ENCODE peak calls at places on chromosomes 16 and 17, in seven cellular contexts. P is gastrocnemius medialis; G is pancreas; T is endothelial cell of umbilical vein; R is CD4-positive, alpha-beta T cell; L is IMR-90; E is tibial artery. C is an unnamed sample. For H3K9me3, the result is how much of the 10 kb centered on the place peaks cover.

GRCh38 chr16:9098377-9099090 is 7.1 kb downstream of the HAPSTR1 start:
- DNase-seq in P (no peak), G (no peak), T (no peak), R (no peak), L (no peak), E (no peak), C (no peak)

GRCh38 chr17:27544350-27545131 is 86.4 kb upstream of the LGALS9 start:
- DNase-seq in P (no peak), G (no peak), T (no peak), R (no peak), L (peak), E (no peak), C (no peak)

GRCh38 chr16:8295436-8295835 is 294.9 kb downstream of the TMEM114 start:
- DNase-seq in P (no peak), G (no peak), T (no peak), R (no peak), L (no peak), E (no peak), C (no peak)

GRCh38 chr17:77694391-77695363 is 263.8 kb upstream of the TNRC6C start:
- DNase-seq in P (no peak), G (no peak), T (no peak), R (no peak), L (no peak), E (peak), C (no peak)

GRCh38 chr16:27406729-27407128 is 4.8 kb downstream of the IL21R start:
- DNase-seq in P (no peak), G (no peak), T (no peak), R (no peak), L (no peak), E (no peak), C (no peak)

GRCh38 chr16:72172105-72173034 is at the start of gene PMFBP1:
- DNase-seq in P (peak), G (no peak), T (peak), R (no peak), L (peak), E (no peak), C (no peak)

GRCh38 chr17:57305918-57306317 is 49.6 kb downstream of the MSI2 start:
- DNase-seq in P (no peak), G (no peak), T (no peak), R (no peak), L (no peak), E (no peak), C (no peak)

GRCh38 chr16:81837312-81837748 is 58.2 kb downstream of the PLCG2 start:
- DNase-seq in P (no peak), G (no peak), T (no peak), R (no peak), L (no peak), E (no peak), C (no peak)

GRCh38 chr17:75144816-75145511 is 9.3 kb downstream of the JPT1 start:
- DNase-seq in P (no peak), G (peak), T (no peak), R (no peak), L (no peak), E (peak), C (no peak)

GRCh38 chr17:57876023-57876865 is 26.4 kb upstream of the MRPS23 start:
- DNase-seq in P (no peak), G (no peak), T (no peak), R (no peak), L (peak), E (no peak), C (no peak)

GRCh38 chr17:67266496-67266895 is 21.5 kb upstream of the HELZ start:
- DNase-seq in P (no peak), G (no peak), T (no peak), R (no peak), L (no peak), E (peak), C (no peak)

GRCh38 chr17:80124351-80124981 is 22.5 kb downstream of the EIF4A3 start:
- DNase-seq in P (no peak), G (peak), T (peak), R (no peak), L (peak), E (no peak), C (peak)

GRCh38 chr17:17866897-17867296 is 30.1 kb upstream of the SREBF1 start:
- DNase-seq in P (no peak), G (no peak), T (no peak), R (no peak), L (no peak), E (no peak), C (no peak)

GRCh38 chr17:81564778-81565177 is 12.6 kb upstream of the FAAP100 start:
- DNase-seq in P (no peak), G (peak), T (no peak), R (no peak), L (no peak), E (no peak), C (no peak)

GRCh38 chr16:65572156-65572555 is 450.3 kb upstream of the CDH11 start:
- DNase-seq in P (no peak), G (no peak), T (peak), R (no peak), L (peak), E (no peak), C (no peak)

GRCh38 chr17:2990396-2990795 is 73.0 kb downstream of the OR1D5 start:
- DNase-seq in P (no peak), G (no peak), T (no peak), R (no peak), L (no peak), E (no peak), C (no peak)

GRCh38 chr16:85724936-85725335 is 26.0 kb downstream of the C16orf74 start:
- DNase-seq in P (no peak), G (no peak), T (no peak), R (no peak), L (no peak), E (no peak), C (no peak)

GRCh38 chr16:30953511-30954124 is 3.9 kb upstream of the SETD1A start:
- DNase-seq in P (no peak), G (no peak), T (peak), R (peak), L (peak), E (peak), C (peak)

GRCh38 chr16:51433597-51433996 is 282.5 kb upstream of the SALL1 start:
- DNase-seq in P (no peak), G (no peak), T (no peak), R (no peak), L (no peak), E (no peak), C (peak)

GRCh38 chr16:87317766-87318121 is 552 bp upstream of the C16orf95 start:
- DNase-seq in P (no peak), G (peak), T (no peak), R (no peak), L (peak), E (peak), C (peak)

GRCh38 chr16:70590722-70591438 is 55.5 kb upstream of the IL34 start:
- DNase-seq in P (no peak), G (no peak), T (no peak), R (no peak), L (no peak), E (peak), C (no peak)

GRCh38 chr17:72222571-72222970 is 101.8 kb downstream of the SOX9 start:
- DNase-seq in P (no peak), G (no peak), T (no peak), R (no peak), L (no peak), E (no peak), C (no peak)

GRCh38 chr17:32783602-32784001 is 93.3 kb downstream of the MYO1D start:
- DNase-seq in P (no peak), G (no peak), T (peak), R (no peak), L (peak), E (no peak), C (no peak)

GRCh38 chr17:59111539-59111938 is 4.9 kb upstream of the TRIM37 start:
- DNase-seq in P (no peak), G (no peak), T (no peak), R (no peak), L (no peak), E (no peak), C (no peak)

GRCh38 chr16:31713945-31714898 is 159.4 kb upstream of the ZNF267 start:
- DNase-seq in P (no peak), G (peak), T (peak), R (no peak), L (no peak), E (no peak), C (peak)

GRCh38 chr17:65074778-65075250 is 18.3 kb upstream of the GNA13 start:
- DNase-seq in P (peak), G (peak), T (peak), R (no peak), L (peak), E (no peak), C (peak)

GRCh38 chr17:18224428-18225120 is 861 bp upstream of the LLGL1 start:
- DNase-seq in P (no peak), G (no peak), T (no peak), R (no peak), L (peak), E (peak), C (no peak)

GRCh38 chr16:87895641-87896141 is 26.4 kb upstream of the SLC7A5 start:
- DNase-seq in P (no peak), G (no peak), T (no peak), R (peak), L (peak), E (no peak), C (no peak)

GRCh38 chr16:81494888-81495287 is 50.3 kb downstream of the CMIP start:
- DNase-seq in P (no peak), G (no peak), T (no peak), R (no peak), L (no peak), E (no peak), C (no peak)

GRCh38 chr17:37358098-37358829 is 17.5 kb upstream of the C17orf78 start:
- DNase-seq in P (peak), G (peak), T (peak), R (no peak), L (peak), E (peak), C (peak)

GRCh38 chr17:19376799-19377198 is 1.5 kb upstream of the MAPK7 start:
- DNase-seq in P (no peak), G (no peak), T (no peak), R (no peak), L (no peak), E (peak), C (no peak)

GRCh38 chr17:73393962-73394361 is 82.2 kb upstream of the CDC42EP4 start:
- DNase-seq in P (no peak), G (peak), T (no peak), R (no peak), L (peak), E (no peak), C (no peak)

GRCh38 chr16:1817276-1817589 is 9.4 kb downstream of the HAGH start:
- DNase-seq in P (no peak), G (no peak), T (no peak), R (no peak), L (no peak), E (no peak), C (no peak)

GRCh38 chr16:29315046-29315445 is 91.5 kb downstream of the NPIPB11 start:
- DNase-seq in P (no peak), G (no peak), T (no peak), R (no peak), L (peak), E (no peak), C (no peak)

GRCh38 chr16:84247844-84248243 is 8.0 kb upstream of the KCNG4 start:
- DNase-seq in P (no peak), G (no peak), T (no peak), R (no peak), L (peak), E (no peak), C (no peak)

GRCh38 chr16:84247341-84247740 is 7.5 kb upstream of the KCNG4 start:
- DNase-seq in P (no peak), G (no peak), T (no peak), R (no peak), L (no peak), E (no peak), C (no peak)

GRCh38 chr16:84244728-84245127 is 4.9 kb upstream of the KCNG4 start:
- DNase-seq in P (no peak), G (no peak), T (no peak), R (no peak), L (no peak), E (no peak), C (no peak)

GRCh38 chr16:84245933-84246678 is 6.3 kb upstream of the KCNG4 start:
- DNase-seq in P (no peak), G (no peak), T (no peak), R (no peak), L (no peak), E (no peak), C (no peak)

DNA sequence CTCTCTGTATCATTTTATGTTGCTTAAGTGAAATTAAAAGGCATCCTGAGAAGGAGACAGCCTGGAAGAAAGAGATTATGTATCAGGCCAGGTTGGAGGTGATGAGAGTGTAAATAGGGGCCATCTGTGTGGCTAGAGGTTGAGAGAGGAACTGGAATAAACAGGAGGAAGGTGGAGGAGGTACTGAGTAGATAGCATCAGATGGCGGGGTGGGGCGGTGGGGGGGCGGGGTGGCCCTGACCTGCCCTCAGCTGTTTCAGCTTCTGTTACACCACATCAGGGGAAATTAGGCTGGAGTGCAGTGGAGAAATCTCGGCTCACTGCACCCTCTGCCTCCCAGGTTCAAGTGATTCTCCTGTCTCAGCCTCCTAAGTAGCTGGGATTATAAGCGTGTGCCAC is 6.9 kb upstream of the KCNG4 start:
- DNase-seq in P (no peak), G (no peak), T (no peak), R (no peak), L (no peak), E (no peak), C (no peak)
- TF ChIP-seq CTCF in P (no peak), G (no peak), T (no peak), R (no peak), L (no peak), E (no peak), C (no peak)

GRCh38 chr17:918102-918740 is 61.4 kb downstream of the NXN start:
- DNase-seq in P (no peak), G (peak), T (peak), R (no peak), L (no peak), E (no peak), C (no peak)

GRCh38 chr17:917391-917811 is 62.2 kb downstream of the NXN start:
- DNase-seq in P (no peak), G (peak), T (peak), R (no peak), L (no peak), E (no peak), C (no peak)

GRCh38 chr17:913207-913606 is 66.4 kb downstream of the NXN start:
- DNase-seq in P (no peak), G (no peak), T (no peak), R (no peak), L (no peak), E (no peak), C (no peak)

GRCh38 chr17:916315-916714 is 63.3 kb downstream of the NXN start:
- DNase-seq in P (no peak), G (no peak), T (no peak), R (no peak), L (no peak), E (no peak), C (no peak)

GRCh38 chr17:915416-916201 is 64.0 kb downstream of the NXN start:
- DNase-seq in P (no peak), G (no peak), T (peak), R (no peak), L (no peak), E (no peak), C (peak)
- H3K9me3 ChIP-seq in P (under half), G (under half), T (under half), R (under half), L (under half), E (under half), C (under half)

DNA sequence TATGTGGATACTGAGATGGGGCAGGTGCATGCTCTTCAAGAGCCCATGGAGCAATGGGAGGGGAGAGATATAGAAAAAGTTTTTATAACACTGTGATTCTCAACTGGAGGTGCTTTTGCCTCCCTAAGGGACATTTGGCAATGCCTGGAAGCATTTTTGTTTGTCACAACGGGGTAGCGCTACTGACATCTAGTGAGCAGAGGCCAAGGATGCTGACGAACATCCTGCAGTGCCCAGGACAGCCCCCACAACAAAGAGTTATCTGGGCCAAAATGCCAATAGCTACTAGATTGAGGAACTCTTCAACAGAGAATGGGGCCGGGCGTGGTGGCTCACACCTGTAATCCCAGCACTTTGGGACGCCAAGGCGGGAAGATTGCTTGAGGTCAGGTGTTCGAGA is 67.2 kb upstream of the CLEC3A start:
- DNase-seq in P (no peak), G (no peak), T (no peak), R (no peak), L (no peak), E (no peak), C (no peak)
- TF ChIP-seq CTCF in P (no peak), G (no peak), T (no peak), R (no peak), L (peak), E (no peak), C (no peak)

GRCh38 chr17:5492970-5493369 is 6.6 kb downstream of the MIS12 start:
- DNase-seq in P (no peak), G (no peak), T (no peak), R (no peak), L (no peak), E (no peak), C (no peak)
- H3K9me3 ChIP-seq in P (under half), G (under half), T (under half), R (under half), L (under half), E (under half), C (under half)

C was measured in thyroid gland.